ENCODE peak calls at places on chromosomes 1 and 21, in seven cellular contexts. One of them, this sample, is unnamed.

GRCh38 chr1:182629674-182630073 is 25.5 kb upstream of the RGS16 start:
- DNase-seq in activated T-helper 1 cell treated with anti-CD3 and anti-CD28 coated beads, Interleukin-2, amount 50 U/mL, for 16 hours: no peak
- DNase-seq in NCI-H1694 treated with DMSO at 0.1 percent for 48 hours: no peak
- DNase-seq in AG08396: no peak
- DNase-seq in Daoy: peak
- DNase-seq in IMR-90: no peak
- DNase-seq in T follicular helper cell: no peak
- DNase-seq in this sample: no peak

GRCh38 chr21:15151385-15152103 is 86.7 kb upstream of the NRIP1 start:
- DNase-seq in Daoy: no peak
- DNase-seq in T follicular helper cell: no peak
- DNase-seq in AG08396: no peak
- DNase-seq in IMR-90: no peak
- DNase-seq in NCI-H1694 treated with DMSO at 0.1 percent for 48 hours: no peak
- DNase-seq in activated T-helper 1 cell treated with anti-CD3 and anti-CD28 coated beads, Interleukin-2, amount 50 U/mL, for 16 hours: no peak
- DNase-seq in this sample: no peak

GRCh38 chr1:153774780-153775431 is at the start of gene SLC27A3:
- DNase-seq in AG08396: peak
- DNase-seq in NCI-H1694 treated with DMSO at 0.1 percent for 48 hours: peak
- DNase-seq in IMR-90: no peak
- DNase-seq in Daoy: peak
- DNase-seq in T follicular helper cell: no peak
- DNase-seq in activated T-helper 1 cell treated with anti-CD3 and anti-CD28 coated beads, Interleukin-2, amount 50 U/mL, for 16 hours: no peak
- DNase-seq in this sample: peak

GRCh38 chr1:110668523-110668922 is 6.2 kb downstream of the KCNA3 start:
- DNase-seq in AG08396: no peak
- DNase-seq in activated T-helper 1 cell treated with anti-CD3 and anti-CD28 coated beads, Interleukin-2, amount 50 U/mL, for 16 hours: no peak
- DNase-seq in T follicular helper cell: no peak
- DNase-seq in NCI-H1694 treated with DMSO at 0.1 percent for 48 hours: no peak
- DNase-seq in Daoy: no peak
- DNase-seq in IMR-90: no peak
- DNase-seq in this sample: no peak

GRCh38 chr1:187275346-187275745 is 446.6 kb downstream of the PLA2G4A start:
- DNase-seq in Daoy: no peak
- DNase-seq in NCI-H1694 treated with DMSO at 0.1 percent for 48 hours: no peak
- DNase-seq in T follicular helper cell: no peak
- DNase-seq in IMR-90: no peak
- DNase-seq in AG08396: no peak
- DNase-seq in activated T-helper 1 cell treated with anti-CD3 and anti-CD28 coated beads, Interleukin-2, amount 50 U/mL, for 16 hours: no peak
- DNase-seq in this sample: no peak

GRCh38 chr1:107840746-107841145 is 124.2 kb downstream of the VAV3 start:
- DNase-seq in NCI-H1694 treated with DMSO at 0.1 percent for 48 hours: no peak
- DNase-seq in T follicular helper cell: no peak
- DNase-seq in IMR-90: no peak
- DNase-seq in AG08396: no peak
- DNase-seq in activated T-helper 1 cell treated with anti-CD3 and anti-CD28 coated beads, Interleukin-2, amount 50 U/mL, for 16 hours: no peak
- DNase-seq in Daoy: no peak
- DNase-seq in this sample: no peak

GRCh38 chr1:228548788-228549187 is 61.6 kb downstream of the RNF187 start:
- DNase-seq in AG08396: no peak
- DNase-seq in NCI-H1694 treated with DMSO at 0.1 percent for 48 hours: no peak
- DNase-seq in activated T-helper 1 cell treated with anti-CD3 and anti-CD28 coated beads, Interleukin-2, amount 50 U/mL, for 16 hours: no peak
- DNase-seq in T follicular helper cell: no peak
- DNase-seq in Daoy: no peak
- DNase-seq in IMR-90: no peak
- DNase-seq in this sample: no peak

GRCh38 chr1:162530318-162530984 is 31.1 kb upstream of the UAP1 start:
- DNase-seq in activated T-helper 1 cell treated with anti-CD3 and anti-CD28 coated beads, Interleukin-2, amount 50 U/mL, for 16 hours: no peak
- DNase-seq in T follicular helper cell: no peak
- DNase-seq in AG08396: no peak
- DNase-seq in Daoy: no peak
- DNase-seq in NCI-H1694 treated with DMSO at 0.1 percent for 48 hours: no peak
- DNase-seq in IMR-90: peak
- DNase-seq in this sample: no peak

GRCh38 chr1:28648493-28649238 is at the start of gene RNU11:
- DNase-seq in Daoy: peak
- DNase-seq in NCI-H1694 treated with DMSO at 0.1 percent for 48 hours: peak
- DNase-seq in IMR-90: peak
- DNase-seq in AG08396: peak
- DNase-seq in T follicular helper cell: peak
- DNase-seq in activated T-helper 1 cell treated with anti-CD3 and anti-CD28 coated beads, Interleukin-2, amount 50 U/mL, for 16 hours: peak
- DNase-seq in this sample: peak

This sample was measured in EL.